ENCODE peak calls at places on chromosomes 2 and 18, in nine cellular contexts. I is aorta, N is K562, K is lung, C is uterus, T is adrenal gland, W is mammary epithelial cell, H is cardiac muscle cell, O is transverse colon. J is an unnamed sample. For H3K4me1, the result is how much of the 10 kb centered on the place peaks cover.

GRCh38 chr18:70659026-70659726 is 370.3 kb downstream of the SOCS6 start:
- DNase-seq in O (no peak), T (no peak), C (no peak), H (peak), W (no peak), N (no peak), K (no peak), I (no peak), J (no peak)

GRCh38 chr18:8229786-8230185 is 379.5 kb upstream of the RAB12 start:
- DNase-seq in C (no peak), O (no peak), T (no peak), I (no peak), W (peak), K (no peak), H (no peak), N (no peak), J (no peak)

GRCh38 chr18:10078053-10078452 is 164.2 kb downstream of the VAPA start:
- DNase-seq in K (no peak), C (no peak), O (no peak), T (no peak), I (no peak), N (no peak), W (no peak), H (no peak), J (peak)

GRCh38 chr2:240132651-240132980 is 3.5 kb downstream of the COPS9 start:
- DNase-seq in I (no peak), T (no peak), W (no peak), K (no peak), C (no peak), N (no peak), O (no peak), H (no peak), J (no peak)

GRCh38 chr18:74342416-74343043 is 26.9 kb downstream of the C18orf63 start:
- DNase-seq in H (peak), C (no peak), T (peak), N (no peak), I (no peak), O (peak), W (peak), K (no peak), J (peak)

GRCh38 chr2:110903548-110903947 is 171.2 kb downstream of the ACOXL start:
- DNase-seq in I (no peak), T (no peak), C (peak), H (no peak), N (no peak), O (peak), K (no peak), W (no peak), J (peak)

GRCh38 chr2:84302513-84303412 is 156.3 kb downstream of the SUCLG1 start:
- DNase-seq in O (peak), N (peak), H (peak), T (peak), I (no peak), W (peak), C (no peak), K (peak), J (peak)

GRCh38 chr2:240620859-240621258 is 4.4 kb upstream of the GPR35 start:
- DNase-seq in H (no peak), W (no peak), O (no peak), I (peak), N (no peak), T (no peak), K (no peak), C (no peak), J (no peak)

GRCh38 chr18:35158728-35159443 is 81.9 kb upstream of the ZNF397 start:
- DNase-seq in O (no peak), W (no peak), C (no peak), I (no peak), T (no peak), K (no peak), N (no peak), H (no peak), J (peak)

GRCh38 chr2:24409700-24410556 is 49.6 kb upstream of the ITSN2 start:
- DNase-seq in I (no peak), O (peak), N (peak), H (peak), K (peak), W (peak), T (peak), C (no peak), J (peak)

GRCh38 chr2:240570531-240571313 is 2.4 kb downstream of the RNPEPL1 start:
- DNase-seq in W (no peak), I (peak), T (no peak), K (no peak), N (no peak), O (peak), H (no peak), C (peak), J (no peak)

GRCh38 chr2:238820909-238821308 is 27.0 kb upstream of the TWIST2 start:
- DNase-seq in I (no peak), W (peak), N (no peak), H (no peak), T (no peak), C (no peak), K (no peak), O (no peak), J (no peak)

GRCh38 chr2:62547849-62548248 is 41.9 kb upstream of the TMEM17 start:
- DNase-seq in I (no peak), T (no peak), W (no peak), N (no peak), H (no peak), C (no peak), K (no peak), O (no peak), J (peak)

GRCh38 chr2:42949125-42949524 is 156.7 kb upstream of the HAAO start:
- DNase-seq in T (no peak), H (no peak), K (no peak), C (no peak), I (no peak), N (no peak), W (no peak), O (no peak), J (no peak)

GRCh38 chr2:216349366-216349765 is 22.9 kb downstream of the MARCHF4 start:
- DNase-seq in H (peak), I (no peak), O (no peak), K (no peak), W (no peak), T (no peak), C (no peak), N (no peak), J (peak)

GRCh38 chr18:69958422-69958821 is 10.7 kb upstream of the CD226 start:
- DNase-seq in C (no peak), W (no peak), O (no peak), N (no peak), K (no peak), H (no peak), I (no peak), T (no peak), J (no peak)

GRCh38 chr18:6249788-6250187 is 164.9 kb downstream of the L3MBTL4 start:
- DNase-seq in K (no peak), T (peak), H (no peak), C (no peak), N (no peak), O (no peak), W (no peak), I (no peak), J (no peak)

GRCh38 chr2:73855526-73855925 is 26.8 kb downstream of the STAMBP start:
- DNase-seq in I (no peak), H (no peak), W (no peak), O (no peak), T (no peak), C (no peak), K (no peak), N (no peak), J (no peak)

GRCh38 chr18:29225351-29225750 is 1048.4 kb upstream of the CDH2 start:
- DNase-seq in N (no peak), I (no peak), K (no peak), H (no peak), C (no peak), O (no peak), T (no peak), W (peak), J (no peak)

GRCh38 chr2:237895544-237896506 is 36.4 kb downstream of the RAMP1 start:
- DNase-seq in H (no peak), O (peak), N (no peak), C (peak), I (peak), K (no peak), T (no peak), W (peak), J (no peak)

GRCh38 chr2:177001334-177001733 is 211.3 kb upstream of the HNRNPA3 start:
- DNase-seq in T (no peak), N (no peak), O (no peak), H (no peak), K (no peak), W (no peak), I (no peak), C (no peak), J (no peak)

GRCh38 chr2:100211517-100211916 is 69.1 kb upstream of the AFF3 start:
- DNase-seq in W (no peak), N (no peak), I (no peak), K (no peak), C (no peak), O (no peak), H (no peak), T (no peak), J (no peak)

GRCh38 chr2:160062283-160063005 is at the start of gene PLA2R1:
- DNase-seq in H (peak), W (peak), C (peak), T (peak), I (peak), O (peak), K (peak), N (no peak), J (peak)

GRCh38 chr18:77101410-77102245 is 31.0 kb downstream of the MBP start:
- DNase-seq in O (peak), H (no peak), I (peak), C (peak), T (peak), N (no peak), K (peak), W (peak), J (peak)

GRCh38 chr18:47729356-47729755 is 201.1 kb downstream of the SMAD2 start:
- DNase-seq in N (no peak), T (no peak), C (no peak), K (no peak), I (no peak), W (no peak), O (no peak), H (no peak), J (no peak)

GRCh38 chr2:10285578-10286198 is 17.0 kb upstream of the HPCAL1 start:
- DNase-seq in C (peak), N (peak), I (peak), W (peak), O (peak), K (peak), T (peak), H (no peak), J (no peak)

GRCh38 chr2:73931531-73932500 is 5.1 kb downstream of the DGUOK start:
- DNase-seq in T (no peak), C (no peak), H (no peak), K (no peak), O (no peak), I (no peak), N (no peak), W (peak), J (no peak)

GRCh38 chr18:3652380-3653262 is 202.6 kb downstream of the TGIF1 start:
- DNase-seq in T (peak), I (peak), N (peak), H (peak), O (peak), K (no peak), C (no peak), W (peak), J (peak)

GRCh38 chr2:240478346-240479110 is 43.1 kb downstream of the GPC1 start:
- DNase-seq in T (peak), K (peak), H (no peak), I (peak), O (no peak), N (no peak), C (no peak), W (no peak), J (no peak)

GRCh38 chr2:69180227-69180626 is 167.2 kb downstream of the ANTXR1 start:
- DNase-seq in W (no peak), O (no peak), H (no peak), K (no peak), N (no peak), C (no peak), I (no peak), T (no peak), J (no peak)
- H3K27ac ChIP-seq in W (no peak), O (peak), H (no peak), K (no peak), N (no peak), C (peak), I (peak), T (no peak), J (peak)

GRCh38 chr2:235008584-235009044 is 56.8 kb downstream of the SH3BP4 start:
- DNase-seq in K (no peak), W (peak), N (no peak), I (no peak), O (peak), H (no peak), T (no peak), C (no peak), J (peak)

GRCh38 chr2:235010117-235010729 is 58.4 kb downstream of the SH3BP4 start:
- DNase-seq in N (no peak), W (no peak), T (no peak), K (no peak), O (peak), C (no peak), H (no peak), I (no peak), J (peak)

GRCh38 chr2:235006986-235007385 is 55.2 kb downstream of the SH3BP4 start:
- DNase-seq in H (no peak), N (no peak), T (no peak), I (no peak), K (no peak), C (no peak), O (no peak), W (no peak), J (no peak)

GRCh38 chr2:235007664-235008457 is 56.0 kb downstream of the SH3BP4 start:
- DNase-seq in T (no peak), K (no peak), H (no peak), C (no peak), W (no peak), N (no peak), I (no peak), O (no peak), J (no peak)

GRCh38 chr2:235009081-235009480 is 57.3 kb downstream of the SH3BP4 start:
- DNase-seq in T (no peak), K (no peak), N (no peak), I (no peak), W (no peak), C (no peak), O (no peak), H (no peak), J (no peak)
- H3K4me1 ChIP-seq in T (under half), K (under half), N (under half), I (under half), W (under half), C (under half), O (under half), H (half or more), J (under half)

DNA sequence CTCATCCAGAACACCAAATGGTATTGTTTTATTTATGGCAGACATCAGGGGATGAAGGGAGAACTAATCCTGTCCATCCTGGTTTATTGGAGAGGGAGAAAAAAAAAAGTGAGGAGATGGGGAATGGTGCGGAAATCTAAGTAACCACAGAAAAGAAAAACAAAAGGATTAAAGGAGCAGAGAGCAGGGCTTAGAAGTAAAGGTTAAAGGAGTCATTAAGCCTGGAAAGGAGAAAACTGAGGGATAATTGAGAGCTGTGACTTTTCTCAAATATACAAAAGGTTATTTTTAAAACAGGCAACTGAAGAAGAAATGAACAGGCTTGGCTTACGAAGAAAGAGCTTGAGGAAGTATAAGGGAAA is 127.2 kb upstream of the PPP1CB start:
- DNase-seq in O (no peak), H (no peak), I (no peak), W (no peak), C (no peak), K (no peak), T (no peak), N (no peak), J (no peak)
- H3K27ac ChIP-seq in O (peak), H (peak), I (peak), W (no peak), C (peak), K (no peak), T (peak), N (no peak), J (peak)

GRCh38 chr2:230590333-230590732 is 122.3 kb upstream of the CAB39 start:
- DNase-seq in W (no peak), T (no peak), H (no peak), K (no peak), I (no peak), C (no peak), N (no peak), O (no peak), J (no peak)

GRCh38 chr2:230586328-230586982 is 126.2 kb upstream of the CAB39 start:
- DNase-seq in H (no peak), W (no peak), I (no peak), O (no peak), K (no peak), C (no peak), N (no peak), T (no peak), J (no peak)

GRCh38 chr2:230589025-230589424 is 123.6 kb upstream of the CAB39 start:
- DNase-seq in T (no peak), K (no peak), W (no peak), H (no peak), I (no peak), N (no peak), C (no peak), O (no peak), J (no peak)

GRCh38 chr2:230591850-230592249 is 120.8 kb upstream of the CAB39 start:
- DNase-seq in H (no peak), I (no peak), C (no peak), W (no peak), N (no peak), O (no peak), T (no peak), K (no peak), J (no peak)

DNA sequence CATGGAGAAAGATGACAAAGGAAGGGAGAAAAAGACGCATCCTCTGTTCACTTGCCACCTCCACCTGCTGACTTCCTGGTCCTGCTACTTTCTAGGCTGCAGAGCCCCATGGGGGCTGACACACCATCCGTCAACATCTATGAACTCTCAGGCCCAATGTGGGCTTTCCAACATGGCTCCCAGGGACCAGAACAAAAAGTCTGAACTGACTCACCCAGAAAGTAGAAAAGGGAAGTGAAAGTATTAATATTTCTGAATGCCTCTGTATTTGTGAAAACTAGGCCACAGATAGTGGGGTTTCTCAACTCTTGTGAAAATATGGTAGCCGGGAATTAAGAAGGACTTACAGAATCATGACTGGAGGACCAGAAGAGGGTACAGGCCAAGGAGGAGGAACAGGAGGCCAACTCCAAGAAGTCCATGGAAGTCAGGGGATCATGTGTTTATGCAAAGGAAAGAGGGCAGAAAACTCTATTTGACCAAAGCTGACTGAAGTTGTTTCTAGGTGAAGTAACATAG is 123.1 kb upstream of the CAB39 start:
- DNase-seq in O (peak), C (no peak), W (no peak), K (no peak), I (no peak), H (no peak), N (no peak), T (no peak), J (no peak)
- H3K4me1 ChIP-seq in O (under half), C (under half), W (under half), K (under half), I (under half), H (under half), N (under half), T (under half), J (under half)

DNA sequence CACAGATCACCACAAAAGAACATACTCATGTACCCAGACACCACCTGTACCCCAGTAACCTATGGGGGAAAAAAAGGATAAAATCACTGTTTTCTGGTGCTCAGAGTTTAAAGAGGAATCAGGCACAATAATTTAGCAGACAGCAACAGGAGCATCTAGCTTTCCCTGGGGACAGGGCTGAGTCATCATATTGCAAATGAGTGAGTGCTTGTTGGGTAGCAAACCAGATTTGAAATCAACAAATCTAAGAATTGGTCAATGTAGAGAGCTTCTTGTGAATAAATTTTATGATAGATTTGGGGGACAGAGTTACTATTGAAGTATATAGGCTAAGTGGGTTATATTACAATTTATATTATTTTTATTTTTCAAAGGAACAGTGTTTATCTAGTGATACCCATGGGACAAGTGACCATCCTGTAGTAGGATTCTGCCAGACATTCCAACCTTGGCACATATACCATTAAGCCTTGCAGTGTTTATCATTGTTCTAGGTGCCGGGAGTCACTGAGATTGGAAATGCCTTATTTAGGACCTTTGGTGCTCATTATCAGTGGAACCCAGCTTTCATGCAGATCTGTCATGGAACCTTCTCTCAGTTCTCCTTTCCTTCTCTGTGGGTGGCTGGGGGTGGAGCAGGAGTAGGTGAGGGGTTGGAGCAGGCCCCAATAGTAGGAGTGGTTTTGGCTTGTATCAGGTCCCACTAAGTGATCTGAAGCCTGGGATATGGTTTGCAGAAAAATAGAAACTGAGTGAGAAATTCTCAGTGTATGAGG is 117.2 kb downstream of the CERS6 start:
- DNase-seq in H (no peak), N (no peak), W (peak), C (no peak), O (no peak), K (no peak), T (no peak), I (no peak), J (no peak)
- H3K27ac ChIP-seq in H (no peak), N (no peak), W (no peak), C (no peak), O (no peak), K (no peak), T (no peak), I (no peak), J (no peak)

GRCh38 chr2:85710687-85711577 is 16.8 kb downstream of the GNLY start:
- DNase-seq in I (no peak), K (peak), T (no peak), O (peak), C (no peak), W (no peak), N (no peak), H (no peak), J (peak)

GRCh38 chr2:85707304-85707703 is 13.1 kb downstream of the GNLY start:
- DNase-seq in O (peak), C (no peak), I (no peak), T (peak), K (peak), W (peak), H (peak), N (peak), J (peak)

GRCh38 chr2:85706604-85707296 is 12.6 kb downstream of the GNLY start:
- DNase-seq in H (no peak), N (no peak), W (no peak), I (peak), C (no peak), O (peak), K (no peak), T (peak), J (no peak)

GRCh38 chr2:85709385-85709784 is 15.2 kb downstream of the GNLY start:
- DNase-seq in O (no peak), N (no peak), W (no peak), C (no peak), I (no peak), H (no peak), T (no peak), K (no peak), J (no peak)

DNA sequence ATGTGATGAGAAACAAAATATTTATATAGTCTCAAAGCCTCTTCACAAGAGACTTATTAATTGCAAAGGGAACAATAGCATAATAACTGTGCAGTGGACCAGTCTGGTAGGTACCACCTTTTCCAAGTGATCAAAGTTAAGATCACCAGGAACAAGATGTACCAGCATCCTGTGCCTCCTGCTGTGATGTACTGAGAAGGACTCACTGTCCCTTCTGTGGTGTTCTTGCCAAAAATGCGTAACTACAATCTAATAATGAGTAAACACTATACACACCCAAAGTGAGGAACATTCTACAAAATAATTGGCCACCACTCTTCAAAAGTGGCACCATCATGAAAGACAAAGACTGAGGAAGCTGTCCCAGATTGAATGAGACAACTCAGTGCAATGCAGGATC is 14.5 kb downstream of the GNLY start:
- DNase-seq in N (no peak), W (no peak), I (no peak), C (no peak), K (no peak), O (no peak), H (no peak), T (no peak), J (no peak)
- H3K4me1 ChIP-seq in N (under half), W (under half), I (under half), C (under half), K (under half), O (under half), H (under half), T (under half), J (under half)